ENCODE peak calls at places on chromosome 22, in nine cellular contexts. C is stomach, N is esophagus muscularis mucosa, S is SK-N-SH, K is HepG2, X is GM23338, P is transverse colon, W is K562, I is HCT116. A is an unnamed sample. For H3K4me1, the result is how much of the 10 kb centered on the place peaks cover.

GRCh38 chr22:46346680-46347405 is 11.3 kb downstream of the TRMU start:
- DNase-seq in C (peak), N (no peak), S (no peak), K (no peak), X (no peak), P (no peak), W (no peak), I (no peak), A (no peak)

GRCh38 chr22:27416553-27417427 is 384.8 kb downstream of the MN1 start:
- DNase-seq in C (peak), N (no peak), S (peak), K (no peak), X (peak), P (no peak), W (no peak), I (no peak), A (no peak)

GRCh38 chr22:26066534-26066933 is 102.7 kb upstream of the SEZ6L start:
- DNase-seq in C (no peak), N (no peak), S (no peak), K (no peak), X (peak), P (no peak), W (no peak), I (no peak), A (no peak)

GRCh38 chr22:33918676-33919590 is 1.3 kb downstream of the LARGE1 start:
- DNase-seq in C (no peak), N (no peak), S (no peak), K (peak), X (no peak), P (no peak), W (no peak), I (no peak), A (no peak)

GRCh38 chr22:32684822-32685187 is 116.7 kb upstream of the TIMP3 start:
- DNase-seq in C (no peak), N (no peak), S (no peak), K (no peak), X (no peak), P (no peak), W (no peak), I (no peak), A (no peak)

GRCh38 chr22:38882972-38883622 is 11.1 kb upstream of the CBX6 start:
- DNase-seq in C (no peak), N (no peak), S (no peak), K (no peak), X (no peak), P (no peak), W (no peak), I (no peak), A (no peak)

GRCh38 chr22:39174498-39175120 is 22.1 kb upstream of the CBX7 start:
- DNase-seq in C (peak), N (no peak), S (peak), K (peak), X (peak), P (peak), W (no peak), I (peak), A (peak)

GRCh38 chr22:37749831-37750595 is 53.2 kb downstream of the TRIOBP start:
- DNase-seq in C (no peak), N (no peak), S (no peak), K (peak), X (no peak), P (no peak), W (no peak), I (no peak), A (no peak)

GRCh38 chr22:47460870-47461269 is 698.4 kb downstream of the TBC1D22A start:
- DNase-seq in C (no peak), N (peak), S (no peak), K (peak), X (no peak), P (no peak), W (no peak), I (no peak), A (no peak)

GRCh38 chr22:17970205-17970708 is 54.1 kb downstream of the MICAL3 start:
- DNase-seq in C (no peak), N (no peak), S (no peak), K (no peak), X (no peak), P (no peak), W (peak), I (no peak), A (no peak)

DNA sequence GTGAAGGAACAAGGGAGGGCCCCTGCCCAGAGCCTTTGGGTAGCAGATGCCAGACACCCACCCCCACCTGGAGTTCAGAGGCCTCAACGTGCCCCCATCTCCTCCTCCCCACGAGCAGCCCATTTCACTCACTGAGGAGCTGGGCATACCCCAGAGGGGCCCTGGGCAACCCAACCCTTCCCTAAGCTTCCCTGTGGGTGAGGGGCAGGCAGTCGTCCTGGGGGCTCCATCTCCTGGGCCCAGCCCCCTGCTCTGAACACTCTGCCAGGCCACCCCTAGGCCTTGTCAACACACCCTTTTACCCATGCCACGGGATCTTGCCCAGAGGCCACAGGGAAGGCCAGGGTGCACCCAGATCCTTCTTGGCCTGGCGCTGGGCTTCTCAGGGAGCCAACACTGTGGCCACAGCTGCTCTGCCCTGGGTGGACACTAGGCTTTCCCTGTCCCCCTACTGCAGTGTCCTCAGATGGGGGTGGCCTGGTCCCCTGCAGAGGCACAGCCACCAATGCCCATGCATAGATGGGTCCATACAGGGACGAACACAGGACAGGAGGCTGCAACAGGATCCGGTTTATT is 3.4 kb downstream of the SLC25A1 start:
- DNase-seq in C (no peak), N (no peak), S (no peak), K (no peak), X (no peak), P (no peak), W (no peak), I (no peak), A (no peak)
- H3K4me1 ChIP-seq in C (half or more), N (half or more), S (under half), K (half or more), X (under half), P (half or more), W (half or more), I (under half), A (half or more)

DNA sequence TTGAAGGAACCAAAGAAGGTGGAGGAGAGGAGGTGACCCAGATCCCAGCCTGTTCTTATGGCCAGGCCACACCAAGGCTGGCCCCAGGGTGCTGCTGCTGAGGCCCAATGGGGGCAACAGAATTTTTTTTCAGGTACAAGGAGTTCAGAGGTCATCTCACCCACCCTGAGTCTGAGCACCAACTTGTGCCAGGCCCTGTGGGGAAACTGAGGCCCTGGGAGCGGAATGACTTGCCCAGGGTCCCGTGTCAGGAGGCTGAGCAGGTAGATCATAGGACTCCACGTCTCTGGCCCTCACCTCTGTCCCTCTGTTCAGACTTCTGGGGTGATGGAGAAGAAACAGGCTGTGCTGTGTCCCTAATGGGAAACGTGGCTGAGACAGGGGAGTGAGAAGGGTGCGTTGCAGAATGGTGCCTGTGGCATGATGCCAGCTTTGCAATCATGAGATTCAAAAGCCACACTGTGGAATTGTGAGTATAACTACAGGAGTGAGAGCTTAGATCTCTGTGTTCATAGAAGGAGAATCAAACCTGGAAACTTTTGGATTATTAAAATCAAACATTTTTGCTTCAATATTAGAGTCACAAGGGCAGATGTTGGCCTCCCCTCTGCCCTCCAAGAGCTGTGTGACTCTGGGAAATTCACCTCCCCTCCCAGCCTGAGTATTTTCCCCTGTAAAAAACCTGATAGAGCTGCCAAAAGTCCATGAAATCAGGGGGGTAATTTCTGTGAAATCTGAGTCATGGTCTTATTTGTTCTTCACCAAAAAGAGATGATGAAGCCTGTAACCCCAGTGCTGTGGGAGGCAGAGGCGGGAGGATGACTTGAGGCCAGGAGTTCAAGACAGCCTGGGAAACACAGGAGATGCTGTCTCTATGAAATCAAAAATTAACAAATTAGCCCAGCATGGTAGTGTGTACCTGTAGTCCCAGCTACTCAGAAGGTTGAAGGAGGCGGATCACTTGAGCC is 874 bp downstream of the APOL1 start:
- DNase-seq in C (peak), N (no peak), S (peak), K (no peak), X (no peak), P (peak), W (peak), I (no peak), A (peak)
- H3K27ac ChIP-seq in C (peak), N (peak), S (no peak), K (peak), X (no peak), P (peak), W (peak), I (no peak), A (peak)

GRCh38 chr22:22408269-22408668 is 100.3 kb downstream of the ZNF280B start:
- DNase-seq in C (no peak), N (peak), S (no peak), K (no peak), X (no peak), P (no peak), W (no peak), I (no peak), A (no peak)

GRCh38 chr22:22410121-22410520 is 98.4 kb downstream of the ZNF280B start:
- DNase-seq in C (no peak), N (peak), S (no peak), K (no peak), X (no peak), P (peak), W (no peak), I (no peak), A (no peak)

GRCh38 chr22:22407061-22407460 is 101.5 kb downstream of the ZNF280B start:
- DNase-seq in C (no peak), N (peak), S (no peak), K (no peak), X (no peak), P (no peak), W (no peak), I (no peak), A (no peak)

GRCh38 chr22:22410677-22411076 is 97.9 kb downstream of the ZNF280B start:
- DNase-seq in C (no peak), N (peak), S (no peak), K (no peak), X (no peak), P (no peak), W (no peak), I (no peak), A (no peak)

DNA sequence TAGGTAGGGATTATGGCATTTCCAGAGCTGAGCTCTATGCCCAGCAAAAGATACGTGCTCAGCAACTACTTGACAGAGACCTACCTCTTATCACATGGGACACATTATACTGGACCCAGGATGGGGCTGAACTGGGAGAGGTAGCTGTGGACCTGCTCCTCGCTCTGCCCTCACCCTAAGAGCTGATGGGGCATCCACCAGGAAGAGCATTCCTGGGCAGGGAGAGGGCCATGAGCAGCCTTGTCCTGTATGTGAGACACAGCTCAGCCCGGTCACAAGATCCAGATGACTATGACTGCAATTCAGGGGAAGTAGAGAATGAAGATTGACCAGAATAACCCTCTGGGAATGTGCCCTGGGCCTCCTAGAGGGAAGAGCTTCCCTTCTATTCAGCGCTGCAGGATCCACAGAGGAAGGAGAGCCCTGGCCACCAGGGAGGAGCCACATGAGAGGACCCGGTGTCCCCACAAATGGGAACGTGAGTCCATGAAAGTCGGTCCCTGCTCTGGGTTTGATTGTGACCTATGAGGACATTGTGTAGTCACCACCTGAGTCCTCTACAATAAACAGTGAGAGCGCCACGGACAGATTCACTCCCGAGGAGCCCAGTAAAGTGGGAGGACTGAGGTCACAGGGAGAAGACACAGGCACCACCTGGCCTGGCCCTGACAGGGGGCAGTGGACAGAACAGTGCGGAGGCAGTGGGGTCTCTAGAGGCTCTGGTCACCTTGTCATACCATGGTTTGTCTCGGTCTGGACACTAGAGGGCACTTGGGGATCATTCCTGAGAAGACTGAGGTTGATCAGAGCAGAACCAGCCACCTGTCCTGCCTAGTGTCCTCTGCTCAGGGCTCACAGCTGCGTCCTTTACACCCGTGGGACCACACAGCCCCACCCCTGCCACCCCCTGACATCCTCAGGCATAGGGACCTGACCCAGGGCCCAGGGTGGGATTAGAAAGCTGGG is 99.5 kb downstream of the ZNF280B start:
- DNase-seq in C (no peak), N (peak), S (peak), K (peak), X (peak), P (peak), W (peak), I (peak), A (no peak)
- TF ChIP-seq POLR2AphosphoS5 in C (no peak), N (no peak), S (no peak), K (no peak), X (no peak), P (no peak), W (no peak), I (no peak), A (no peak)

DNA sequence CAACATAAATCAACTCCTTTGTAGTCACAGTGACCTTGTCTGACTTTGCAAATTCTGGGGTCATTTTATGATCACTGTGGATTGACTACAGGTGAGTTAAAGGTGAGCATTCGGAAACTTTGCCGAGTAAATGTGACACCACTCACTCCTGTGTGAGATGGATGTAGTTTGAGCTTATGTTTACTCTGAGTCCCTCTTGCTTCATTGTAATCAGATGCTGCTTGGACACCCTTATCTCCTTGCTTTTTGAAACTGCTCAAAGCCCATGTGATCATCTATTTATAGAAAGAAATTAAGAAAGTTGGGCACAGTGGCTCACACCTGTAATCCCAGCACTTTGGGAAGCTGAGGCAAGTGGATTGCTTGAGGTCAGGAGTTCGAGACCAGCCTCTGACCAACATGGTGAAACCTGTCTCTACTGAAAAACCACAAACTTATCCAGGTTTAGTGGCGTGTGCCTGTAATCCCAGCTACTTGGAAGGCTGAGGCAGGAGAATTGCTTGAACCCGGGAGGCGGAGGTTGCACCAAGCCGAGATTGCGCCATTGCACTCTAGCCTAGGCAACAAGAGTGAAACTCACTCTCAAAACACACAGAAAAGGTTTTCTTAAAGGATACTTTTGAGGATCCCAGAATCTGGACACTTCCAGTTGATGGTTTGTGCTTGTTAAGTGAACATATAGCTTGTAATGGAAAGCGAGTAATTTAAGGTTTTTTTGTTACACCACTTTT is 7.2 kb downstream of the FAM118A start:
- DNase-seq in C (no peak), N (no peak), S (no peak), K (peak), X (no peak), P (no peak), W (no peak), I (no peak), A (no peak)
- H3K4me1 ChIP-seq in C (under half), N (under half), S (under half), K (half or more), X (under half), P (under half), W (under half), I (under half), A (under half)

DNA sequence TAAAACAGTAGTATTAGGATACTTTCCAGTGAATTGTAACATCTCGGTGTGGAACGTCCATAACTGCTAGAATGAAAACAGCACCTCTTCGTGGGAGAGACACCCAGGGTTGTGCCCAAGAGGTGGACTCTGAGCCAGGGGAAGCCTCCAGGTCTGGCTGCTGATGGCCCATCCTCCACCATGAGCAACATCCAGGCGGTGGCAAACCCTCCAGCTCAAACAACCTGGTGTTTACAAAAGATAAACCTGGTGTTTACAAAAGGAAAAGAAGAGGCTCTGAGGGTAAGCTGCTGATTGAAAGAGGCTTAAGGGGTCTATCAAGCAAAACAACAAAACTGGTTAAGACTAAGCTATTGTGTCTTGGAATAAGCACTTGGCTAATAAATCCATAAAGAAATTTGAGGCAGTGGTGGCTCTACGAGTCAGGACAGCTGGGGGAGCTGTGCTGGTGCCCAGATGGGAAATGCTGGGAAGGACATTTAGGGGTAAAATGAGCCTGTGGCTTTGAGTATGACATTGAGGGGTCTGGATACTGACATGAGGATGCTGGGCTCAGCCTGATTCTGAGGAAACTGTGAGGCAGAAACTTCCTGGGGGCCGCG is 909.0 kb downstream of the BRD1 start:
- DNase-seq in C (peak), N (no peak), S (no peak), K (peak), X (no peak), P (no peak), W (no peak), I (no peak), A (peak)
- H3K27ac ChIP-seq in C (no peak), N (no peak), S (no peak), K (peak), X (no peak), P (no peak), W (no peak), I (no peak), A (no peak)

A was measured in sigmoid colon.